ENCODE peak calls at places on chromosomes 2 and 18, in nine cellular contexts. D is AG09309, R is SJSA1, M is left ventricle myocardium superior, I is Peyer's patch, X is prostate gland, J is WERI-Rb-1, H is NB4, Q is T-helper 2 cell. Y is an unnamed sample.

GRCh38 chr2:149858214-149858613 is 270.6 kb upstream of the MMADHC start:
- DNase-seq in I (no peak), R (no peak), X (no peak), D (no peak), Q (no peak), M (no peak), H (no peak), J (no peak), Y (no peak)

GRCh38 chr2:191037351-191037750 is 23.4 kb upstream of the STAT1 start:
- DNase-seq in H (no peak), Q (no peak), D (no peak), M (no peak), X (no peak), J (no peak), R (no peak), I (no peak), Y (no peak)

GRCh38 chr2:128416366-128416765 is 97.7 kb upstream of the HS6ST1 start:
- DNase-seq in H (no peak), R (no peak), M (no peak), Q (no peak), I (no peak), D (no peak), X (no peak), J (peak; percentile 32), Y (no peak)

GRCh38 chr2:147348886-147349285 is 495.9 kb upstream of the ACVR2A start:
- DNase-seq in I (no peak), D (no peak), M (no peak), R (no peak), Q (no peak), J (peak; percentile 56), X (no peak), H (no peak), Y (no peak)

GRCh38 chr2:175097297-175097696 is 70.7 kb downstream of the ATF2 start:
- DNase-seq in Q (no peak), M (no peak), X (no peak), H (no peak), R (peak; percentile 64), D (peak; percentile 5), J (no peak), I (no peak), Y (no peak)

GRCh38 chr2:176562359-176563043 is 293.3 kb downstream of the MTX2 start:
- DNase-seq in I (no peak), Q (no peak), H (no peak), X (no peak), M (no peak), R (peak; percentile 48), J (no peak), D (no peak), Y (no peak)

GRCh38 chr18:58101291-58101706 is 57.3 kb downstream of the NEDD4L start:
- DNase-seq in J (no peak), D (no peak), X (no peak), Q (no peak), H (no peak), M (no peak), I (no peak), R (no peak), Y (no peak)

GRCh38 chr18:22504665-22505064 is 87.0 kb upstream of the CTAGE1 start:
- DNase-seq in Q (no peak), J (no peak), M (no peak), I (no peak), X (no peak), R (no peak), H (no peak), D (no peak), Y (no peak)

GRCh38 chr2:217980036-217980435 is 22.8 kb downstream of the TNS1 start:
- DNase-seq in R (no peak), I (no peak), J (no peak), M (no peak), Q (no peak), H (no peak), D (no peak), X (no peak), Y (no peak)

GRCh38 chr2:67684991-67685390 is 287.9 kb downstream of the ETAA1 start:
- DNase-seq in I (no peak), J (no peak), H (no peak), X (no peak), D (no peak), R (no peak), M (no peak), Q (no peak), Y (no peak)

GRCh38 chr2:238100049-238100820 is at the start of gene ESPNL:
- DNase-seq in R (no peak), M (no peak), Q (no peak), J (peak; percentile 86), X (no peak), D (no peak), H (peak; percentile 44), I (peak; percentile 15), Y (peak; percentile 39)

GRCh38 chr18:74353169-74353775 is 37.6 kb downstream of the C18orf63 start:
- DNase-seq in D (peak; percentile 50), Q (no peak), J (peak; percentile 75), M (peak; percentile 46), H (peak; percentile 48), I (peak; percentile 48), X (peak; percentile 60), R (peak; percentile 51), Y (peak; percentile 69)

GRCh38 chr2:173511942-173512341 is 157.3 kb downstream of the CDCA7 start:
- DNase-seq in D (no peak), X (no peak), M (no peak), R (no peak), J (no peak), Q (no peak), I (no peak), H (no peak), Y (no peak)

GRCh38 chr18:44733069-44733753 is 52.5 kb downstream of the SETBP1 start:
- DNase-seq in J (no peak), I (no peak), H (peak; percentile 87), D (peak; percentile 76), Q (no peak), M (no peak), X (no peak), R (peak; percentile 84), Y (no peak)

GRCh38 chr2:127106457-127106997 is 427 bp downstream of the BIN1 start:
- DNase-seq in D (no peak), I (no peak), Q (no peak), R (no peak), X (no peak), H (peak; percentile 43), M (peak; percentile 49), J (no peak), Y (no peak)

GRCh38 chr2:141641462-141641861 is 489.4 kb downstream of the LRP1B start:
- DNase-seq in D (no peak), H (no peak), Q (no peak), X (no peak), I (no peak), R (no peak), M (no peak), J (no peak), Y (no peak)

GRCh38 chr2:172012688-172013358 is 13.1 kb downstream of the METAP1D start:
- DNase-seq in X (no peak), M (no peak), R (no peak), J (peak; percentile 41), D (no peak), I (no peak), Q (no peak), H (no peak), Y (no peak)

Y was measured in left lobe of liver.